ENCODE peak calls at places on chromosomes 12 and 14, in six cellular contexts. J is mesenchymal stem cell, Y is neuronal stem cell, A is IMR-90, T is H9, O is H1. K is an unnamed sample.

GRCh38 chr12:104154806-104155205 is 16.8 kb upstream of the NFYB start:
- DNase-seq in J (no peak), Y (no peak), A (no peak), T (no peak), O (no peak), K (no peak)

GRCh38 chr12:124565071-124565491 is 2.3 kb downstream of the NCOR2 start:
- DNase-seq in J (no peak), Y (no peak), A (no peak), T (no peak), O (no peak), K (no peak)

GRCh38 chr12:107663277-107663676 is 22.3 kb upstream of the PWP1 start:
- DNase-seq in J (no peak), Y (no peak), A (no peak), T (no peak), O (no peak), K (no peak)

GRCh38 chr12:499837-500458 is 40.2 kb downstream of the B4GALNT3 start:
- DNase-seq in J (no peak), Y (no peak), A (no peak), T (peak; percentile 21), O (no peak), K (no peak)

GRCh38 chr12:42779186-42779859 is 189.8 kb upstream of the PRICKLE1 start:
- DNase-seq in J (no peak), Y (no peak), A (peak; percentile 63), T (no peak), O (no peak), K (no peak)

GRCh38 chr14:58401587-58401986 is 5.9 kb downstream of the TOMM20L start:
- DNase-seq in J (no peak), Y (no peak), A (no peak), T (no peak), O (no peak), K (no peak)

GRCh38 chr12:80825506-80825905 is 108.8 kb downstream of the MYF5 start:
- DNase-seq in J (no peak), Y (no peak), A (no peak), T (no peak), O (no peak), K (no peak)

GRCh38 chr12:12521044-12521485 is 41.6 kb downstream of the DUSP16 start:
- DNase-seq in J (no peak), Y (peak; percentile 42), A (no peak), T (no peak), O (no peak), K (no peak)

GRCh38 chr12:27236498-27236897 is 7.6 kb upstream of the STK38L start:
- DNase-seq in J (peak; percentile 57), Y (no peak), A (peak; percentile 50), T (no peak), O (no peak), K (peak; percentile 55)

GRCh38 chr12:67069451-67070306 is 199.5 kb upstream of the CAND1 start:
- DNase-seq in J (peak; percentile 17), Y (peak; percentile 66), A (no peak), T (peak; percentile 82), O (peak; percentile 57), K (peak; percentile 77)

GRCh38 chr12:121245951-121246350 is 36.0 kb downstream of the P2RX4 start:
- DNase-seq in J (no peak), Y (no peak), A (no peak), T (no peak), O (no peak), K (no peak)
- H4K91ac ChIP-seq in J (no peak overlapping the region), Y (no peak overlapping the region), A (no peak overlapping the region), T (no peak overlapping the region), O (no peak overlapping the region), K (no peak overlapping the region)

DNA sequence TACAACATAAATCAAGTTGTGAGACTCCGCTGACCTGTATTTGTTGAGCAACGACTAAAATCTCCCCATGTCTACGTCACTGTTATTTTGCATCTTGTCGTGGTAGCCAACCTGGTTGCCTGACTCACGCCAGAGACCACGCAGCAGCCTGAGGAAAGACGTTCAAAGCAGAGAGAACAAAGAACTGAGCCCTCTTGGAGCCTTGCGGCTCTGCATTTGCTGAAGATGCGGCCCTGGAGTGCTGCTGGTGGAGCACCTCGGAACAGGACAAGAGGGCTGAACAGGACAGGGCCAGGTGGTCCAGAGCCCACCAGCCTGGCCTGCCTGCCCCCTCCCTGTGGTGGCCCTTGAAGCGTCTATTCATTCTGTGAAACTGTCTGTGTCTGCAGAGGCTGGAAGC is 21.4 kb upstream of the DIO3 start:
- DNase-seq in J (no peak), Y (no peak), A (no peak), T (no peak), O (no peak), K (peak; percentile 19)
- H3K4me2 ChIP-seq in J (no peak overlapping the region), Y (no peak overlapping the region), A (no peak overlapping the region), T (no peak overlapping the region), O (no peak overlapping the region), K (no peak overlapping the region)

GRCh38 chr12:102462386-102462785 is 18.0 kb downstream of the IGF1 start:
- DNase-seq in J (no peak), Y (no peak), A (no peak), T (no peak), O (no peak), K (no peak)

GRCh38 chr12:102459314-102459713 is 21.0 kb downstream of the IGF1 start:
- DNase-seq in J (no peak), Y (no peak), A (no peak), T (no peak), O (no peak), K (no peak)

GRCh38 chr12:102463659-102464249 is 16.6 kb downstream of the IGF1 start:
- DNase-seq in J (no peak), Y (no peak), A (no peak), T (no peak), O (no peak), K (no peak)

GRCh38 chr12:102462803-102463499 is 17.4 kb downstream of the IGF1 start:
- DNase-seq in J (no peak), Y (no peak), A (peak; percentile 80), T (no peak), O (no peak), K (no peak)

GRCh38 chr12:102461501-102461900 is 18.9 kb downstream of the IGF1 start:
- DNase-seq in J (no peak), Y (no peak), A (no peak), T (no peak), O (no peak), K (no peak)
- H2BK120ac ChIP-seq in J (no peak overlapping the region), Y (no peak overlapping the region), A (no peak overlapping the region), T (no peak overlapping the region), O (no peak overlapping the region), K (no peak overlapping the region)

DNA sequence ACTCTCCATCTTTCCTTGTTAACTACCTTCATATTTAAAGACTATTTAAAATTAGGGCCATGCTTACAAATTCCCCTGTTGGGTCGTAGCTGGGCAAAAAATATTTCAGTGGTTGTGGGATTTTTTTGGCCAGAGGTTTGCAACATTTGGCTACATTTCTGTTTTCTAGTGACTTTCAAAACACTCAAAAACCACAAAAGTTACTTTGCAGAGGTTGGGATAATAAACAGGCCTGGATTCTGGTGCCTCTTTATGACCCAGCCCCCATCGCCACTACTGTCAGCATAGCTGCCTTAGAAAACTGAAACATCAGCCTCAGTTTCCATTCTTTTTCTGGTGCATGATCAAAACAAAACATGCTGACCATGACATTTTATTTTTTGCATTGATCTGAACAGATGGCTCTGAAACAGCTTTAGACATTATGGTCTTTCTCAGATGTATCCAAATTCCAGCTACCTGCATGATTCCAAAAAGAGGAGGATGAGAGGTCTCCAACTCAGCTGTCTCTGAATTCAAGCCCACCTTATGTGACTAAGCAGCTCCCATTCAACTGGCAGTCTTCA is 5.2 kb downstream of the DPF3 start:
- DNase-seq in J (peak; percentile 33), Y (no peak), A (peak; percentile 48), T (no peak), O (no peak), K (no peak)
- H4K91ac ChIP-seq in J (no peak overlapping the region), Y (no peak overlapping the region), A (no peak overlapping the region), T (no peak overlapping the region), O (no peak overlapping the region), K (no peak overlapping the region)

DNA sequence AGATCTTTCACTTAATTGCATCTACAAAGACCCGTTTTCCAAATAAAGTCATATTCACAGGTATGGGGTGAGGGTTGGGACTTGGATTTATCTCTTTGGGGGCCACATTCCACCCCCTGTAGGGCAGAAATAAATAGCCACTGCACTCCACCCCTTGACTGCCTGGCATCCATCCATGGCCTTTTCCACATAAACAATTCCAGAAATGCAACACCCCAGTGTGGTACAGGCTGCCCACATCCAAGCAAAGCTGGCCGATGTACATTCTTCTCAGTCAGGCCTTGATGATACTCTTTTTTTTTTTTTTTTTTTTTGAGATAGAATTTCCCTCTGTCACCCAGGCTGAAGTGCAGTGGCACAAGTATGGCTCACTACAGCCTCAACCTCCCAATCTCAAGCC is 12.9 kb downstream of the DGLUCY start:
- DNase-seq in J (no peak), Y (no peak), A (no peak), T (no peak), O (no peak), K (peak; percentile 39)
- H3K4me2 ChIP-seq in J (no peak overlapping the region), Y (no peak overlapping the region), A (no peak overlapping the region), T (no peak overlapping the region), O (no peak overlapping the region), K (no peak overlapping the region)

GRCh38 chr14:35349966-35350365 is 54.6 kb downstream of the NFKBIA start:
- DNase-seq in J (no peak), Y (no peak), A (no peak), T (no peak), O (no peak), K (no peak)
- H2BK120ac ChIP-seq in J (no peak overlapping the region), Y (no peak overlapping the region), A (no peak overlapping the region), T (no peak overlapping the region), O (no peak overlapping the region), K (peak overlapping the region; percentile 37)

DNA sequence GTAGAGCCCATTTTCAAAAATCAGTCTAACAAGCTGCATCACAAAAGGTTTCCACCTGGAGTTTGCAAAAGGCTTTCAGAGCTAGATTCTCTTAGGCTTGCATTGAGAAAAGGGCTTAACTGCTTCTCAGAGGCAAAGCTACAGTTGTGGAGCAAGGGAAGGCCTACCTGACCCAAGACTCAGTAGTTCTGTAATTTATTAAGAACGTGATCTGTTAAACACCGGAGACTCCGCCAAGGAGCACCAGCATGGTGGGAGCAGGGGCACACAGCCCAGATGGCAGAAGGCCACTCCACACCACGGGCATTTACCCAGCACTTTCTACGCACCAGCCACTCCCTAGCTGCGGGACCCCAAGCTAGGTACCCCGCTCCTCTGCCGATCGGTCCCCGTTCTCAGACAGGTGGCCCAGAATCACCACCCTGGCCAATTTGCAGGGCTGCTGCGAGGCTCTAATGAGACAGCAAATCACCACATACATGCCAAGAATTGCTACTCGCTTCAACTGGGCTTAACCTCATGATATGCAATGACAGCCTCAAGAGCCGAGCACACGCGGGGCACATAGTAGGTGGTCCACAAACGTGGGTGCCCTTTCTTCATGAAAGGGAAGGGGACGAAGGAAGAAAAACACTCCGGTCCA is 1.5 kb downstream of the ITPK1 start:
- DNase-seq in J (no peak), Y (peak; percentile 11), A (no peak), T (no peak), O (no peak), K (no peak)
- H4K91ac ChIP-seq in J (no peak overlapping the region), Y (no peak overlapping the region), A (no peak overlapping the region), T (no peak overlapping the region), O (peak overlapping the region; percentile 41), K (no peak overlapping the region)

K was measured in trophoblast cell.